ENCODE peak calls at places on chromosomes 12 and 14, in nine cellular contexts. D is hepatocyte; M is heart left ventricle; Q is CD8-positive, alpha-beta T cell; H is PC-9; T is naive thymus-derived CD4-positive, alpha-beta T cell; N is A549; I is fibroblast of lung; Y is mesenchymal stem cell. F is an unnamed sample. For H3K9me3, the result is how much of the 10 kb centered on the place peaks cover.

GRCh38 chr14:65164068-65164824 is 61.9 kb upstream of the MAX start:
- DNase-seq in D (peak), M (no peak), Q (peak), H (peak), T (peak), N (peak), I (no peak), Y (peak), F (no peak)

GRCh38 chr14:90111895-90112534 is 50.2 kb downstream of the KCNK13 start:
- DNase-seq in D (no peak), M (no peak), Q (no peak), H (no peak), T (no peak), N (peak), I (peak), Y (peak), F (no peak)

GRCh38 chr12:120735181-120735580 is 9.6 kb downstream of the ACADS start:
- DNase-seq in D (no peak), M (no peak), Q (no peak), H (peak), T (no peak), N (no peak), I (no peak), Y (no peak), F (no peak)

GRCh38 chr14:32430326-32430725 is 101.2 kb downstream of the AKAP6 start:
- DNase-seq in D (no peak), M (no peak), Q (no peak), H (no peak), T (no peak), N (no peak), I (peak), Y (peak), F (no peak)

GRCh38 chr14:75979641-75980422 is 2.0 kb downstream of the TGFB3 start:
- DNase-seq in D (no peak), M (no peak), Q (no peak), H (no peak), T (no peak), N (no peak), I (no peak), Y (no peak), F (no peak)

GRCh38 chr12:11729008-11729407 is 79.5 kb downstream of the ETV6 start:
- DNase-seq in D (no peak), M (no peak), Q (no peak), H (peak), T (peak), N (no peak), I (no peak), Y (no peak), F (no peak)

GRCh38 chr14:89495718-89496117 is 78.7 kb upstream of the FOXN3 start:
- DNase-seq in D (no peak), M (no peak), Q (no peak), H (no peak), T (no peak), N (no peak), I (no peak), Y (no peak), F (no peak)

GRCh38 chr14:61103541-61104339 is 122.7 kb downstream of the SLC38A6 start:
- DNase-seq in D (peak), M (peak), Q (no peak), H (peak), T (no peak), N (peak), I (peak), Y (peak), F (peak)

GRCh38 chr12:40137252-40137651 is 31.4 kb upstream of the SLC2A13 start:
- DNase-seq in D (no peak), M (no peak), Q (no peak), H (no peak), T (no peak), N (no peak), I (no peak), Y (peak), F (no peak)

GRCh38 chr12:84636801-84637285 is 275.8 kb downstream of the SLC6A15 start:
- DNase-seq in D (no peak), M (no peak), Q (no peak), H (no peak), T (no peak), N (no peak), I (peak), Y (no peak), F (no peak)

GRCh38 chr12:28328967-28329366 is 138.7 kb downstream of the CCDC91 start:
- DNase-seq in D (no peak), M (no peak), Q (no peak), H (no peak), T (no peak), N (no peak), I (no peak), Y (no peak), F (no peak)

GRCh38 chr12:78331764-78332163 is 501.1 kb downstream of the NAV3 start:
- DNase-seq in D (no peak), M (no peak), Q (no peak), H (no peak), T (no peak), N (no peak), I (no peak), Y (peak), F (no peak)

GRCh38 chr12:41684997-41685396 is 459.7 kb downstream of the GXYLT1 start:
- DNase-seq in D (no peak), M (no peak), Q (no peak), H (no peak), T (no peak), N (peak), I (no peak), Y (peak), F (no peak)

GRCh38 chr12:54412786-54413185 is 6.3 kb downstream of the ITGA5 start:
- DNase-seq in D (no peak), M (peak), Q (no peak), H (no peak), T (peak), N (no peak), I (no peak), Y (no peak), F (peak)

GRCh38 chr12:127300753-127301152 is 966.2 kb upstream of the TMEM132C start:
- DNase-seq in D (no peak), M (no peak), Q (no peak), H (no peak), T (no peak), N (no peak), I (no peak), Y (no peak), F (peak)

GRCh38 chr12:108745641-108746040 is 14.3 kb upstream of the CORO1C start:
- DNase-seq in D (no peak), M (no peak), Q (no peak), H (no peak), T (no peak), N (no peak), I (no peak), Y (no peak), F (peak)

GRCh38 chr12:40820794-40821484 is 128.7 kb downstream of the CNTN1 start:
- DNase-seq in D (no peak), M (no peak), Q (no peak), H (no peak), T (no peak), N (no peak), I (no peak), Y (no peak), F (no peak)

DNA sequence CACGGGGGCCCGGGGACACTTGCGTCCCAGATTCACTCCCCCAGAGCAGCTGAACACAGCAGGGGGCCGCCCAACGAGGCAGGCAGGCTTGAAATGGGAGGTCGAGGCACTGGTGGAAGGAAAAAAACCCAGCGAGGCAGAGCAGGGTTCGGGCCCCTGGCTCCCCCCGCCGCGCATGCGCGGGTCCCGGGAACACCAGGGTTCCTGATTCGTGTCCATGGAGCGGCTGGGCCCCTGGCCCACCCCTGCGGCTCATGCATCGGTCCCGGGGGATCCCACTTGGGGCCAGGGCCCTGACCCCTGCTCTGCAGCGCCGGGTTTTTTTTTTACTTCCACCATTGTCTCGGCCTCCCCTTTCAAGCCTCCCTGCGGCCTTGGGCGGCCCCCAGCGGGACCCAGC is 321.5 kb downstream of the ALG10 start:
- DNase-seq in D (no peak), M (no peak), Q (no peak), H (no peak), T (no peak), N (no peak), I (no peak), Y (no peak), F (no peak)
- H3K9me3 ChIP-seq in D (under half), M (under half), Q (under half), H (under half), T (half or more), N (under half), I (under half), Y (under half), F (under half)

GRCh38 chr12:1107669-1108068 is 116.6 kb downstream of the ERC1 start:
- DNase-seq in D (no peak), M (no peak), Q (no peak), H (no peak), T (no peak), N (no peak), I (no peak), Y (no peak), F (no peak)
- H3K9me3 ChIP-seq in D (under half), M (under half), Q (under half), H (under half), T (under half), N (under half), I (under half), Y (under half), F (under half)

GRCh38 chr14:98393527-98393926 is 878.5 kb downstream of the BCL11B start:
- DNase-seq in D (no peak), M (no peak), Q (no peak), H (no peak), T (no peak), N (no peak), I (no peak), Y (no peak), F (no peak)
- H3K9me3 ChIP-seq in D (under half), M (under half), Q (under half), H (under half), T (under half), N (under half), I (under half), Y (under half), F (under half)

GRCh38 chr12:34391771-34392581 is 369.7 kb downstream of the ALG10 start:
- DNase-seq in D (no peak), M (peak), Q (no peak), H (no peak), T (no peak), N (no peak), I (no peak), Y (no peak), F (peak)
- H3K9me3 ChIP-seq in D (under half), M (under half), Q (under half), H (under half), T (half or more), N (under half), I (under half), Y (under half), F (under half)

DNA sequence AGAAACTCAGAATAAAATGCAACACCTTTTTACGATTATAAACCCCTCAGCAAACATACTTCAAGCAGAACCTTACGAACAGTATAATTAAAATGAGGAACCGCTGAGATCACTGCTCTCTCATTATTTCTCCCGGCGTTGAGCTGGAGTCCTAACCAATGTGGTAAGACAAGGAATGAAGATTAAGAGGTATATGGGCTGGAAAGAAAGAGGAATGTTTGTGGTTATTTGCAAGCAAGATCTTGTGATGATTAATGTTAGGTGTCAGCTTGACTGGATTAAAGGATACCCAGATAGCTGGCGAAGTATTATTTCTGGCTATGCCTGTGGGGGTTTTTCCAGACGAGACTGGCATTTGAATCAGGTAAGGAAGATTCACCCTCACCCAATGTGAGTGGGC is 10.3 kb upstream of the ZNF84 start:
- DNase-seq in D (no peak), M (no peak), Q (no peak), H (no peak), T (no peak), N (no peak), I (peak), Y (no peak), F (no peak)
- H3K9me3 ChIP-seq in D (under half), M (under half), Q (under half), H (under half), T (half or more), N (half or more), I (under half), Y (half or more), F (under half)

GRCh38 chr12:24519759-24520158 is 429.1 kb downstream of the BCAT1 start:
- DNase-seq in D (no peak), M (no peak), Q (no peak), H (no peak), T (no peak), N (no peak), I (no peak), Y (no peak), F (no peak)
- H3K9me3 ChIP-seq in D (under half), M (under half), Q (under half), H (under half), T (under half), N (under half), I (under half), Y (under half), F (under half)

DNA sequence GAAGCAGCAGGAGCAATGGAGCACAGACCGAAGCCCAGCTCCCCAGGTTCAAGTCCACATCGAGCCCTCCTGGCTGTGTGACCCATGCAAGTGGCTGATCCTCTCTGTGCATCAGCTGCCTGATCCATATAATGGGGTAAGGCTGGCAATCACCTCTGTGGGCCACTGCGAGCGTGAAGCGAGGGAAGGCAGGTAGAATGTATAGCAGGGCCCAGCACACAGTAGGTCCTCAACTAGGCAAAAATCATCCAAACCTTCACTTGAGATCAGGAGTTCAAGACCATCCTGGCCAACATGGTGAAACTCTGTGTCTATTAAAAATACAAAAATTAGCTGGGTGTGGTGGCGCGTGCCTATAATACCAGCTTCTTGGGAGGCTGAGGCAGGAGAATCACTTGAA is 102.6 kb downstream of the SCARB1 start:
- DNase-seq in D (no peak), M (no peak), Q (no peak), H (no peak), T (no peak), N (no peak), I (no peak), Y (no peak), F (no peak)
- H3K9me3 ChIP-seq in D (under half), M (under half), Q (under half), H (under half), T (under half), N (under half), I (under half), Y (under half), F (under half)

DNA sequence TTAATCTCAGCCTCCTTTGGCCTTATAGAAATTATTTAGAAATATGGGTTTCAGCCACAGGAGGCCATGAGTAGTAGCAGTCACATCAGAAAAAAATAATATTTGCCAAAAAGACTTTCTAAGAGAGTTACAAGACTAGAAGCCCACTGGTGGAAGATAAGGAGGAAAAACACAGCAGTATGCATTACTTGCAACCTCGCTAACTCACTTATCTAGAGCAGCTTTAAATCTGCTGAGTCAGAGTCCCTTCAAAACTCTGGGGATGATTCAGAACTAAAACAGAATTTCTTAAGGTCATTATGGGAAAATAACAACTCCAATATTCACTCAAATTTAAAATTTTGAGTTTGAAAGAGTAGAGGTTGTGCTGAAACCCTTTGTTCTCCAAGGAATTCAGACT is 6.2 kb downstream of the OR4K17 start:
- DNase-seq in D (no peak), M (no peak), Q (no peak), H (no peak), T (no peak), N (no peak), I (no peak), Y (no peak), F (no peak)
- H3K9me3 ChIP-seq in D (under half), M (under half), Q (under half), H (under half), T (under half), N (under half), I (under half), Y (under half), F (half or more)